ENCODE peak calls at places on chromosomes 6 and 20, in seven cellular contexts. B, I, G, N, U, Z and X are unnamed samples.
A peak's percentile ranks its signal among the peaks of the same experiment; 100 is the strongest.

GRCh38 chr6:4928426-4928825 is 75.4 kb downstream of the RPP40 start:
- DNase-seq in I (no peak), Z (no peak), B (no peak), N (no peak), G (no peak), U (no peak), X (no peak)

GRCh38 chr6:109491207-109491938 is 8.4 kb upstream of the ZBTB24 start:
- DNase-seq in U (no peak), N (peak; percentile 32), I (no peak), G (no peak), B (no peak), Z (no peak), X (no peak)

GRCh38 chr6:12384417-12384912 is 94.3 kb downstream of the EDN1 start:
- DNase-seq in G (no peak), B (no peak), Z (no peak), N (no peak), I (no peak), U (no peak), X (no peak)

GRCh38 chr6:11085758-11086435 is 7.7 kb upstream of the SMIM13 start:
- DNase-seq in N (no peak), U (no peak), G (no peak), I (no peak), B (no peak), Z (no peak), X (no peak)

GRCh38 chr6:107458687-107459282 is 579 bp downstream of the PDSS2 start:
- DNase-seq in N (peak; percentile 39), U (peak; percentile 22), Z (no peak), B (no peak), G (peak; percentile 13), I (peak; percentile 13), X (peak; percentile 51)

GRCh38 chr20:21826946-21827345 is 121.5 kb downstream of the PAX1 start:
- DNase-seq in Z (no peak), B (no peak), G (no peak), N (peak; percentile 87), U (no peak), I (no peak), X (no peak)

GRCh38 chr20:56554869-56555268 is 21.8 kb downstream of the FAM209B start:
- DNase-seq in U (no peak), I (peak; percentile 43), G (peak; percentile 17), B (peak; percentile 29), Z (peak; percentile 11), N (peak; percentile 16), X (no peak)

GRCh38 chr20:57714409-57715267 is 4.8 kb upstream of the PMEPA1 start:
- DNase-seq in N (no peak), U (no peak), G (no peak), Z (no peak), I (no peak), B (no peak), X (no peak)

GRCh38 chr6:132712366-132712765 is 1.5 kb downstream of the VNN1 start:
- DNase-seq in Z (peak; percentile 13), N (no peak), B (no peak), I (no peak), G (no peak), U (no peak), X (no peak)

DNA sequence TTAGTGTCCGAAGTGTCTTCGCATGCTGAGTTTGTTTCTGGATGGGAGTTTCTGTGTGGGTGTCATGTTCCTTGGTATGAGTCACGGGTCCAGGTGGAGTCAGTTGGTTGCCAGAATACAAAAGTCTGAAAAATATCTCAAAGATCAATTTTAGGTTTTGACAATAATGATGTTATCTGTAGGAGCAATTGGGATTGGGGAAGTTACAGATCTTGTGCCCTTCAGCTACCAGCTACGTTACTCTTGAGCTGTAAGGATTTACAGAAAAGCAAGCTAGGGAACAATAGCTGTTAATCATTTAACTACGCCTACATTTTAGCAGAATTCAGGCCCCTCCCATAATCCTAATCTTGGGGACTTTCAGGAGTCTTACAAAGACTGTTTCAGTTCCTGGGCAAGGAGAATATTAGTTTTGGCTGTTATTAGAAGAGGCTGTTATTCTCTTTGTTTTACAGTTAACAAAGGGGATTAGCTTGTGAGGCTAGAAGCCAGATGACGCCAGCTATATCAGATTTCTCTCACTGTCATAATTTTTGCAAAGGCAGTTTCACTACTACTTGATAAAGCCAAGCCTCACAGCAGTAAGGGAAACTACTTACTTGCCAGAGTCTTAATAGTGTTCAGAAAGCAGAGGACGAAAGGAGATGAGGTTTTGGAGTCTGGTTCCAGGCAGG is 15.4 kb upstream of the SLC22A16 start:
- DNase-seq in U (no peak), I (no peak), B (no peak), N (no peak), G (no peak), Z (no peak), X (no peak)
- H3K27ac ChIP-seq in U (no peak overlapping the region), I (no peak overlapping the region), B (peak overlapping the region; percentile 28), N (no peak overlapping the region), G (no peak overlapping the region), Z (no peak overlapping the region), X (no peak overlapping the region)

GRCh38 chr20:3796477-3797225 is 541 bp downstream of the CDC25B start:
- DNase-seq in B (no peak), G (no peak), N (no peak), U (no peak), I (no peak), Z (peak; percentile 41), X (no peak)
- H3K27ac ChIP-seq in B (peak overlapping the region; percentile 81), G (peak overlapping the region; percentile 96), N (no peak overlapping the region), U (peak overlapping the region; percentile 93), I (peak overlapping the region; percentile 96), Z (no peak overlapping the region), X (peak overlapping the region; percentile 90)

DNA sequence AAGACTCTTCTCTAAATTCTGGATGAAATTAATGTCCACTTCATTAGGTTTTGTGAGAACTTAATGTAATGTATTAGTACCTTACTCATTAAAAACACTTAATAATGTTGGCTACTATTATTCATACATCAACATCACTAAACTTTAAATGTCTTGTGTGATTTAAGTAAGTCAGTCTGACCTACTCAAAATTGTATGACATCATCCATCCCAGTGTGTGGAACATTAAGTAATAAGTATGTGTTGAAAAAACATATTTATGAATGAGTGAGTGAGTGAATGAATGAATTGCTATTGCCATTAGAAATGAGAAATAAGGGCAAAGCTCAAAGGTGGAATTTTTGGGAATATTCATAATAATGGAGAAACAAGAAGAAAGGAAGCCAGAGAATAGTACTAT is 285.8 kb downstream of the HTR1B start:
- DNase-seq in Z (no peak), N (no peak), I (no peak), G (no peak), B (no peak), U (no peak), X (no peak)
- H3K27ac ChIP-seq in Z (no peak overlapping the region), N (no peak overlapping the region), I (no peak overlapping the region), G (no peak overlapping the region), B (no peak overlapping the region), U (no peak overlapping the region), X (no peak overlapping the region)

GRCh38 chr20:24672886-24673677 is 203.7 kb downstream of the SYNDIG1 start:
- DNase-seq in Z (no peak), B (no peak), I (no peak), G (no peak), N (no peak), U (no peak), X (no peak)

GRCh38 chr20:24672181-24672880 is 202.9 kb downstream of the SYNDIG1 start:
- DNase-seq in I (no peak), N (no peak), G (no peak), U (no peak), Z (no peak), B (no peak), X (no peak)

GRCh38 chr20:24675651-24676352 is 206.4 kb downstream of the SYNDIG1 start:
- DNase-seq in B (no peak), Z (no peak), N (no peak), G (no peak), U (no peak), I (no peak), X (no peak)

GRCh38 chr20:24674921-24675605 is 205.6 kb downstream of the SYNDIG1 start:
- DNase-seq in G (no peak), N (no peak), Z (no peak), U (no peak), B (no peak), I (no peak), X (no peak)

DNA sequence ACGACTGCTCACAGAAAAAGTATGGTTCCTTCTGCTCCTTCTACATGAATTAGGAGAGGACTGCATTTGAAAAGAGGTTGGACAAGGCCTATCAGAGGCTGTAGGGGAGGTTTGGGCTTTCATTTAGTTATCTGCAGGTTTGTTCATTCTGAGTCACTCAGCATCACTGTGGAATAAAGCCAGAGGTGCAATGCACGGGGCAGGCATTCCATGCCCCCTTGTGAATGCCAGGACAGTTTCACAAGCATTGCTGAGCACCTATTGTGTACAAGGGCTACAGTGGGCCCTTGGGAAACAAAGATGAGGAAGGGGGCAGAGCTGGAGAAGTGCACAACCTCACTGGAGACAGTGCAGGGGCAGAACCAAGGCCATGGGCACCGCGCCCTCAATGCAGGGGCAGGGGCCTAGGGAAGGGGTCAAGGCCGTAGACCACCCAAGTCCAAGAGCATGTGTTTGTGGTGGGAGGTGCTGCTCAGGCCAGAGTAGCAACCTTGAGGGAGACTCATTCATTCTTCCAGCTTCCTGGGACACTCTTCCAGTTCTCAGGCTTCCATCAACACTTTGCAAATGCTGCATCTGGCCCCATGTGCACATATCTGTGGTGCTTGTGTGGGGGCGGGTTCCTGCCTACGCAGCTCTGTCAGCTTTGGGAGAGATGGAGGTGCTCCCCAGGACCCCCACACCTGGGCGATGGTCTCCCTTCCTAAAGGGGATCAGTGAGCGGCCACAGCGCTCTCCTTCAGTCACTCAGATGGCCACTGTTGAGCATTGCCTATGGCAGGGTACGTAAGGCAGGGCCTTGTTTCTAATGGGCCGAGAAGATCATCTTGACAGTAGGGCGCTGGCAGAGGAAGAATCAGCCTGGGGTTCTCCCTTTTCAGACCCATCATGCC is 204.5 kb downstream of the SYNDIG1 start:
- DNase-seq in G (no peak), Z (no peak), B (no peak), N (no peak), I (no peak), U (no peak), X (no peak)
- H3K27ac ChIP-seq in G (no peak overlapping the region), Z (no peak overlapping the region), B (no peak overlapping the region), N (no peak overlapping the region), I (no peak overlapping the region), U (no peak overlapping the region), X (no peak overlapping the region)

DNA sequence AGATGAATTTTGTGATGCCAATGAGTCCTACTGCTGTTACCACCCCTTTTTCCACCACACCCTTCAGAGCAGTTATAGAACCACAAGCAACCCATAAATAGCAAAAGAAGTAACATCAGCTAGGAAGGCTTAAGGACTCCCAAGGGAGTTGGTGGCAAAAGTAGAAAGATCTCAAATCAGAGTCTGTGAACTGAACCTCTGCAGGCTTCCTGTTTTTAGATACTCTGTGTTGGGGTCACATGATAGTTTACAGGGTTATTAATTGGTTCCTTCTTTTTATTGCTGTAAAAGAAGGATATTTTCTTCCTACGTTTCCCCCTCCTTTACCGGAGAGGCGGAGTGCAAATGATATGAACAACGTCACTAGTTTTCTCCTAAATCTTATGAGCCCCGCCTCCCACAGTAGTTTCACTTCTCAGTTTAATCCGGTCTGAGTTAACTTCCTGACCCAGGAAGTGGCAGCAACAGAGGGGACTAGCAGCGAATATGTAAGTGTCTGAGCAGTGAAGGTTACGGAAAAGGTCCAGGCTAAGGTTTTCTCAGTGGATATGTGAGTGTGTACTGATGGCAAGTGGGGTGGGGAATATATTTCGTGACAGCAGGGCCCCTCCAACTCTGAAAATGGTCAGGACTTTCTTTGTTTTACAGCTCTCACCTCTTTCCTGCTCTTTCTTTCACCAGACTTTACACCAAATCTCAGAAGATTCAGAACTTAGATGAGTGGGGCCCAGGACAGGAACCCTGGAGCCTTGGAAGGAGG is at the start of gene TRIM38:
- DNase-seq in N (peak; percentile 6), B (no peak), G (no peak), Z (peak; percentile 46), I (peak; percentile 87), U (peak; percentile 29), X (peak; percentile 19)
- H3K27ac ChIP-seq in N (no peak within 1 kb of the TSS), B (no peak within 1 kb of the TSS), G (peak within 1 kb of the TSS; percentile 82), Z (peak within 1 kb of the TSS; percentile 27), I (peak within 1 kb of the TSS; percentile 92), U (peak within 1 kb of the TSS; percentile 94), X (peak within 1 kb of the TSS; percentile 82)